ENCODE peak calls at places on chromosomes 4 and X, in four cellular contexts. M is HepG2, Q is K562, V is GM12878. E is an unnamed sample.

GRCh38 chr4:71677568-71677967 is 106.3 kb downstream of the GC start:
- DNase-seq in M (no peak), Q (no peak), V (no peak), E (no peak)

GRCh38 chr4:102736636-102737549 is 23.9 kb downstream of the MANBA start:
- DNase-seq in M (no peak), Q (no peak), V (no peak), E (peak)

GRCh38 chr4:81652069-81652478 is 180.4 kb upstream of the RASGEF1B start:
- DNase-seq in M (no peak), Q (no peak), V (no peak), E (no peak)

GRCh38 chrX:133415276-133416105 is at the start of gene GPC4:
- DNase-seq in M (no peak), Q (no peak), V (no peak), E (peak)

GRCh38 chr4:152951348-152951747 is 15.2 kb downstream of the FHDC1 start:
- DNase-seq in M (peak), Q (no peak), V (no peak), E (no peak)

GRCh38 chr4:105389167-105389566 is 84.7 kb downstream of the PPA2 start:
- DNase-seq in M (no peak), Q (no peak), V (no peak), E (no peak)

GRCh38 chrX:107760304-107761077 is 15.1 kb downstream of the TSC22D3 start:
- DNase-seq in M (no peak), Q (no peak), V (peak), E (no peak)

GRCh38 chrX:38939067-38939466 is 137.8 kb downstream of the MID1IP1 start:
- DNase-seq in M (no peak), Q (no peak), V (no peak), E (no peak)

GRCh38 chr4:96833831-96834230 is 993.9 kb downstream of the PDHA2 start:
- DNase-seq in M (no peak), Q (no peak), V (no peak), E (no peak)

GRCh38 chr4:57233391-57233790 is 123.2 kb upstream of the IGFBP7 start:
- DNase-seq in M (no peak), Q (no peak), V (no peak), E (no peak)

GRCh38 chr4:20085653-20086052 is 166.1 kb upstream of the SLIT2 start:
- DNase-seq in M (no peak), Q (no peak), V (no peak), E (no peak)

GRCh38 chr4:55345980-55346850 is at the start of gene SRD5A3:
- DNase-seq in M (peak), Q (peak), V (peak), E (peak)

GRCh38 chrX:10636851-10637250 is 16.5 kb upstream of the MID1 start:
- DNase-seq in M (no peak), Q (no peak), V (no peak), E (no peak)

GRCh38 chr4:121239951-121240350 is 75.8 kb upstream of the TNIP3 start:
- DNase-seq in M (no peak), Q (no peak), V (no peak), E (no peak)

GRCh38 chr4:128177376-128177959 is 110.1 kb downstream of the PGRMC2 start:
- DNase-seq in M (no peak), Q (peak), V (no peak), E (no peak)

GRCh38 chr4:7334521-7335275 is 100.0 kb downstream of the PSAPL1 start:
- DNase-seq in M (no peak), Q (no peak), V (no peak), E (no peak)

GRCh38 chr4:161254375-161254774 is 909.4 kb downstream of the FSTL5 start:
- DNase-seq in M (no peak), Q (no peak), V (no peak), E (no peak)

GRCh38 chrX:7514871-7515599 is 327.9 kb upstream of the VCX start:
- DNase-seq in M (no peak), Q (no peak), V (no peak), E (no peak)

GRCh38 chr4:127604949-127605709 is 27.6 kb upstream of the INTU start:
- DNase-seq in M (peak), Q (peak), V (no peak), E (peak)

DNA sequence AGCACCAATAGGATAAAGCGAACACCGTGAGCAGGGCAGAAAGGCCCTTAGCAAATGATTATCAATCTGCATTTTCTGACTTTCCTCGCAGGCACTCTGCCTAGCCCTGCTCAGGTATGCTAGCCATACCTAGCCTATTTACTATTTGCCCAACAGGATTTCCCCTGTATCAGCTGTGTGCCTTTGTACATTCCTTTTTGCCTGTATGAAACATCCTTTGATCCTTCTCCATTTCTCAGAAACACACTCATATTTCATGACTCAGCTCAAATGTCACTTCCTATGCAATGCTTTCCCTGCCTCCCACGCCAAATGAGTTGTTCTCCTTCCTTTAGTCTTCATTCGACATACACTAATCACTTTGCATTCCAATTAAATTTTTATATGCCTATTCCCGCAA is 37.2 kb downstream of the PCDH7 start:
- DNase-seq in M (no peak), Q (no peak), V (no peak), E (no peak)
- TF ChIP-seq CREM in M (no peak), Q (no peak), V (no peak), E (no peak)

DNA sequence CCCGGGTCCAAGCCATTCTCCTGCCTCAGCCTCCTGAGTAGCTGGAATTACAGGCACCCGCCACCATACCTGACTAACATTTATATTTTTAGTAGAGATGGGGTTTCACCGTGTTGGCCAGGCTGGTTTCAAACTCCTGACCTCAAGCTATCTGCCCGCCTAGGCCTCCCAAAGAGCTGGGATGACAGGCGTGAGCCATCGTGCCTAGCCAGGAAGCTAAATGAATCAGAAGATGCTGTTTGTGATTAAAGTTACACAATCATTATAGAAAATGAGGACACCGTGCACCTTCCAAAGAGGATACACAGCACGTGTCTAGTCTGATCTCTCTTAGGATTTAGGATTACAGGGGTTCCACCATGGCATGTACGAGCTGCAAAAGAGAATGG is 99.6 kb downstream of the DHRSX start:
- DNase-seq in M (no peak), Q (no peak), V (no peak), E (no peak)
- TF ChIP-seq CBFB in M (no peak), Q (no peak), V (no peak), E (no peak)

DNA sequence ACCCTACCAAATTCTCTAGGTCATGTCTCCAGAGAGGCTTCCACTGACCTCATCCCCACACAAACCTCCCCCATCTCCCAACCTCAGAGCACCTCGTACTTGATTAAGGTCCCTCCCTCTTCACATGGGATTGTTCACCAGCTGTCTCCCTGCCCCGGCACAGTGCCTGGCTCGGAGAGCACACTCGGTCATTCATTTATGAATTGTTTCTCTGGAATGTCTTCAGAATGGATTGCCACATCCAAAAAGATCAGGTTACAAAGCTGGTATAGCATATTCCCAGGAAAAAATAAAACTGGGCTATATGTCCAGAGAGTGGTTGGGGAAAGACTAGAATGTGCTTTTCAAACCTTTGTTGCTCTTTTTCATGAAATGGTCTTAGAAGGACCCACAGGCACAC is 21.6 kb downstream of the JAKMIP1 start:
- DNase-seq in M (no peak), Q (no peak), V (no peak), E (no peak)
- TF ChIP-seq CREM in M (no peak), Q (no peak), V (no peak), E (no peak)

GRCh38 chr4:179307297-179308136 is 1865.3 kb upstream of the AGA start:
- DNase-seq in M (peak), Q (peak), V (peak), E (peak)
- TF ChIP-seq CBFB in M (no peak), Q (no peak), V (no peak), E (no peak)

E was measured in WTC11.